ENCODE peak calls at places on chromosomes 6 and 20, in six cellular contexts. One of them, this sample, is unnamed.

GRCh38 chr6:53768636-53769035 is 26.2 kb upstream of the LRRC1 start:
- DNase-seq in suprapubic skin: no peak
- DNase-seq in transverse colon: no peak
- DNase-seq in tibial nerve: no peak
- DNase-seq in HCT116: no peak
- DNase-seq in HepG2: no peak
- DNase-seq in this sample: no peak

GRCh38 chr20:57678340-57678739 is 31.5 kb downstream of the PMEPA1 start:
- DNase-seq in transverse colon: peak
- DNase-seq in HepG2: no peak
- DNase-seq in suprapubic skin: no peak
- DNase-seq in HCT116: no peak
- DNase-seq in tibial nerve: no peak
- DNase-seq in this sample: no peak

GRCh38 chr20:6265204-6265904 is 142.5 kb upstream of the FERMT1 start:
- DNase-seq in tibial nerve: no peak
- DNase-seq in transverse colon: no peak
- DNase-seq in suprapubic skin: no peak
- DNase-seq in HCT116: peak
- DNase-seq in HepG2: peak
- DNase-seq in this sample: peak

GRCh38 chr20:44990425-44990824 is 24.1 kb downstream of the STK4 start:
- DNase-seq in transverse colon: no peak
- DNase-seq in tibial nerve: no peak
- DNase-seq in HCT116: no peak
- DNase-seq in HepG2: no peak
- DNase-seq in suprapubic skin: no peak
- DNase-seq in this sample: no peak

GRCh38 chr6:49651239-49651638 is 14.6 kb upstream of the RHAG start:
- DNase-seq in HepG2: no peak
- DNase-seq in transverse colon: no peak
- DNase-seq in HCT116: no peak
- DNase-seq in suprapubic skin: no peak
- DNase-seq in tibial nerve: no peak
- DNase-seq in this sample: no peak

GRCh38 chr20:58718121-58718563 is 25.5 kb downstream of the NPEPL1 start:
- DNase-seq in transverse colon: peak
- DNase-seq in suprapubic skin: peak
- DNase-seq in tibial nerve: no peak
- DNase-seq in HCT116: no peak
- DNase-seq in HepG2: no peak
- DNase-seq in this sample: no peak

GRCh38 chr20:45098096-45098773 is 2.7 kb downstream of the KCNS1 start:
- DNase-seq in transverse colon: no peak
- DNase-seq in suprapubic skin: no peak
- DNase-seq in tibial nerve: no peak
- DNase-seq in HCT116: no peak
- DNase-seq in HepG2: no peak
- DNase-seq in this sample: peak

GRCh38 chr20:57638173-57638894 is 18.1 kb upstream of the ZBP1 start:
- DNase-seq in transverse colon: no peak
- DNase-seq in tibial nerve: no peak
- DNase-seq in HCT116: no peak
- DNase-seq in suprapubic skin: no peak
- DNase-seq in HepG2: no peak
- DNase-seq in this sample: no peak

GRCh38 chr6:44416103-44416502 is 28.6 kb downstream of the CDC5L start:
- DNase-seq in tibial nerve: no peak
- DNase-seq in transverse colon: no peak
- DNase-seq in HepG2: peak
- DNase-seq in HCT116: no peak
- DNase-seq in suprapubic skin: no peak
- DNase-seq in this sample: peak

GRCh38 chr20:50338479-50339195 is 148.0 kb downstream of the CEBPB start:
- DNase-seq in transverse colon: no peak
- DNase-seq in tibial nerve: no peak
- DNase-seq in HCT116: no peak
- DNase-seq in HepG2: peak
- DNase-seq in suprapubic skin: no peak
- DNase-seq in this sample: no peak

GRCh38 chr6:41171908-41172307 is 9.0 kb upstream of the TREM2 start:
- DNase-seq in HepG2: no peak
- DNase-seq in suprapubic skin: no peak
- DNase-seq in transverse colon: no peak
- DNase-seq in HCT116: no peak
- DNase-seq in tibial nerve: no peak
- DNase-seq in this sample: no peak

GRCh38 chr6:25472314-25472713 is 179.7 kb upstream of the SCGN start:
- DNase-seq in HepG2: no peak
- DNase-seq in tibial nerve: no peak
- DNase-seq in transverse colon: no peak
- DNase-seq in suprapubic skin: no peak
- DNase-seq in HCT116: no peak
- DNase-seq in this sample: no peak

GRCh38 chr20:37915800-37916570 is 13.1 kb downstream of the VSTM2L start:
- DNase-seq in transverse colon: no peak
- DNase-seq in HCT116: no peak
- DNase-seq in tibial nerve: no peak
- DNase-seq in suprapubic skin: no peak
- DNase-seq in HepG2: peak
- DNase-seq in this sample: no peak

GRCh38 chr6:166597711-166598440 is 11.4 kb upstream of the RAMACL start:
- DNase-seq in HCT116: no peak
- DNase-seq in transverse colon: no peak
- DNase-seq in HepG2: no peak
- DNase-seq in suprapubic skin: no peak
- DNase-seq in tibial nerve: no peak
- DNase-seq in this sample: no peak

GRCh38 chr6:166595949-166596348 is 9.5 kb upstream of the RAMACL start:
- DNase-seq in transverse colon: no peak
- DNase-seq in HepG2: no peak
- DNase-seq in tibial nerve: no peak
- DNase-seq in suprapubic skin: no peak
- DNase-seq in HCT116: no peak
- DNase-seq in this sample: no peak

GRCh38 chr6:166592818-166593217 is 6.3 kb upstream of the RAMACL start:
- DNase-seq in suprapubic skin: no peak
- DNase-seq in tibial nerve: no peak
- DNase-seq in transverse colon: no peak
- DNase-seq in HepG2: no peak
- DNase-seq in HCT116: no peak
- DNase-seq in this sample: no peak

GRCh38 chr6:166596741-166597507 is 10.4 kb upstream of the RAMACL start:
- DNase-seq in HCT116: no peak
- DNase-seq in suprapubic skin: no peak
- DNase-seq in transverse colon: no peak
- DNase-seq in tibial nerve: no peak
- DNase-seq in HepG2: no peak
- DNase-seq in this sample: no peak

DNA sequence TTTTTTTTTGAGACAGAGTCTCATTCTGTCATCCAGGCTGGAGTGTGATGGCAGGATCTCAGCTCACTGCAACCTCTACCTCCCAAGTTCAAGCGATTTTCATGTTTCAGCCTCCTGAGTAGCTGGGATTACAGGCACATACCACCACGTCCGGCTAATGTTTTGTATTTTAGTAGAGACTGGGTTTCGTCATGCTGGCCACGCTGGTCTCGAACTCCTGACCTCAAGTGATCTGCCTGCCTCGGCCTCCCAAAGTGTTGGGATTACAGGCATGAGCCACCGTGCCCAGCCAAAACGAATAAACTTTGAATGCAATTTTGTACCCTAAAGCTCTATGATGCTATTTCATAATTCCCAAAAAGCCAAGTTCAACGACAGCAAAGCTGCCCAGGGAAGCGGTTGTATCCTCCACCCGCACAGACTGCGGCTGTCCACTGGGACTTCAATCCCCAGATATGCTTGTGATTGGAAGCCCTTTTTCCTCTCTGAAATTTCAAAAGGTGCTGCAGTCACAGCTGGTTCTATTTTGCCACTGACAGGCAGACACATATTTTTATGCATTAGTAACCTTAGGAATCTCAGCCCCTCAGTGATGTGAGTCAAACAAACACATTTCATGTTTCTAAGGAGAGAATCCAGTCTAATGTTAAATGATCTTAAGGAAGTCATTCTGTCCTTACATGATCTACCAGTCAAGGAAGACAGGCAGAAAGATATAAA is 8.7 kb upstream of the RAMACL start:
- DNase-seq in HCT116: no peak
- DNase-seq in transverse colon: no peak
- DNase-seq in suprapubic skin: no peak
- DNase-seq in HepG2: no peak
- DNase-seq in tibial nerve: no peak
- DNase-seq in this sample: no peak
- TF ChIP-seq POLR2A in HCT116: no peak
- TF ChIP-seq POLR2A in transverse colon: no peak
- TF ChIP-seq POLR2A in suprapubic skin: no peak
- TF ChIP-seq POLR2A in HepG2: no peak
- TF ChIP-seq POLR2A in tibial nerve: no peak
- TF ChIP-seq POLR2A in this sample: no peak

DNA sequence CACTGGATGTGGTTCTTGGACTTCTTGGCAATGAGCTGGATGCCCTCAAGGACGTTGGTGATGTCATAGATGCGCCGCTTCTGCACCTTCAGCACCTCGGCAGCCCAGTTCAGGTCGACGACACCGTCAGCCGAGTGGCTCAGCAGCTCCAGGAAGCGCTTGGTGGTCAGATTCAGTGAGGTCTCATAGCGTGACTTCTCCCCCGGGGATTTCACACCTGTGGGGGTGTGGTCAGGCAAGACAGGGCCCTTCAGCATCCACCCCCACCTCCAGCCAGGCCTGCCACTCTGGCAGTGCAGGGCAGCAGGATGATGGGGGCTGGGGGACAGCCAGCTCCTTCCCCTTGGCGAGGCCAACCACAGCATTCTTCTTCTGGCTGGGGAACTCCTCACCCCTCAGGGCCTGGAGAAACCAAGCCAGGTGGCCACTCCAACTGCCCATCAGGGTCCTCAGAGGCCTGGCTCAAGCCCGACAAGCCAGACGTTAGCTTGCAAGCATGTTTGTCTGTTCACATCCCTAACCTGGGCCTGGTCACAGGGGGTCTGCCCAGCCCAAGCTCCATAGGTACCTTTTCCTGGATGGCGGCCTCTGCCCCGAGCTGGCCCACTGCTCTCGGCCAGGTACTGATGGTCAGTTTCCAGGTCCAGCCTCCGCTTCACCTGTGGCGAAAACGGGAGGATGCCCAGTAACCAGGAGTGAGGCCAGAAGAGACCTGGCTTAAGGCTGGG is 5.7 kb upstream of the NECAB3 start:
- DNase-seq in tibial nerve: no peak
- DNase-seq in transverse colon: no peak
- DNase-seq in suprapubic skin: no peak
- DNase-seq in HCT116: no peak
- DNase-seq in HepG2: no peak
- DNase-seq in this sample: no peak
- TF ChIP-seq POLR2A in tibial nerve: no peak
- TF ChIP-seq POLR2A in transverse colon: no peak
- TF ChIP-seq POLR2A in suprapubic skin: no peak
- TF ChIP-seq POLR2A in HCT116: no peak
- TF ChIP-seq POLR2A in HepG2: no peak
- TF ChIP-seq POLR2A in this sample: no peak

GRCh38 chr6:15039136-15039535 is 206.7 kb upstream of the JARID2 start:
- DNase-seq in tibial nerve: no peak
- DNase-seq in HepG2: no peak
- DNase-seq in transverse colon: no peak
- DNase-seq in suprapubic skin: no peak
- DNase-seq in HCT116: no peak
- DNase-seq in this sample: no peak

GRCh38 chr6:15033850-15034203 is 212.0 kb upstream of the JARID2 start:
- DNase-seq in HepG2: no peak
- DNase-seq in suprapubic skin: no peak
- DNase-seq in tibial nerve: no peak
- DNase-seq in HCT116: no peak
- DNase-seq in transverse colon: no peak
- DNase-seq in this sample: no peak

GRCh38 chr6:15038013-15038791 is 207.7 kb upstream of the JARID2 start:
- DNase-seq in suprapubic skin: no peak
- DNase-seq in tibial nerve: no peak
- DNase-seq in HCT116: no peak
- DNase-seq in HepG2: no peak
- DNase-seq in transverse colon: no peak
- DNase-seq in this sample: no peak

GRCh38 chr6:15037253-15037652 is 208.6 kb upstream of the JARID2 start:
- DNase-seq in transverse colon: no peak
- DNase-seq in suprapubic skin: no peak
- DNase-seq in HCT116: no peak
- DNase-seq in HepG2: no peak
- DNase-seq in tibial nerve: no peak
- DNase-seq in this sample: no peak

DNA sequence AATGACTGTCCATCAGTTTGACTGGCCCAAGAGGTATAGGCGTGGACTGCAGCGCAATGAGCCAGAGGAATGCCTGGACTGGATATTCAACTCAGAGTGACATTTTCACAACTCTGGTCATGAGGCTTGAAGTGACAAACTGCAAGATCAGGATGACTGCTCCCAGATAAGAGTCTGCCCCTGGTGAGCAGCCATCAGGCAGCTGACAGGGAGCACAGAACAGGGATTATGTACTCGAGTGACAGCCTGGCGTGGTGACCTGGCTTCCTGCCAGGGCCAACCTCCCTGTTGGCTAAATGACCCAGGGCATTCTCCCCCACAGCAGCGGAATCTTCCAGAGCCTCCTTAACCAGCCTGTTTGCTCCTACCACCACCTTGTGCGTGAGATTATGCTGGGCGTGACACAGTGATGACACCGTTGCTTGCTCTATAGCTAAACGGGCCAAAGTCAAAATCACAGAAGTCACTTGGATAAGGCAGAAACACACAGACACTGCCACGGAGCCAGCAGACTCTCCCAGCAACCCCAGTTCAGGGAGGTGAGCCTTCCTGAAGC is 209.1 kb upstream of the JARID2 start:
- DNase-seq in HCT116: no peak
- DNase-seq in tibial nerve: peak
- DNase-seq in suprapubic skin: peak
- DNase-seq in transverse colon: peak
- DNase-seq in HepG2: peak
- DNase-seq in this sample: no peak
- TF ChIP-seq POLR2A in HCT116: no peak
- TF ChIP-seq POLR2A in tibial nerve: no peak
- TF ChIP-seq POLR2A in suprapubic skin: no peak
- TF ChIP-seq POLR2A in transverse colon: no peak
- TF ChIP-seq POLR2A in HepG2: no peak
- TF ChIP-seq POLR2A in this sample: no peak

GRCh38 chr6:157381631-157382621 is 936 bp downstream of the ZDHHC14 start:
- DNase-seq in HepG2: peak
- DNase-seq in suprapubic skin: peak
- DNase-seq in tibial nerve: peak
- DNase-seq in transverse colon: peak
- DNase-seq in HCT116: no peak
- DNase-seq in this sample: peak

GRCh38 chr6:157380458-157380778 is 572 bp upstream of the ZDHHC14 start:
- DNase-seq in tibial nerve: no peak
- DNase-seq in HCT116: no peak
- DNase-seq in HepG2: no peak
- DNase-seq in suprapubic skin: no peak
- DNase-seq in transverse colon: no peak
- DNase-seq in this sample: no peak

GRCh38 chr6:157383471-157383870 is 2.5 kb downstream of the ZDHHC14 start:
- DNase-seq in tibial nerve: no peak
- DNase-seq in transverse colon: no peak
- DNase-seq in HCT116: no peak
- DNase-seq in HepG2: no peak
- DNase-seq in suprapubic skin: no peak
- DNase-seq in this sample: no peak

GRCh38 chr6:157379656-157380457 is 1.1 kb upstream of the ZDHHC14 start:
- DNase-seq in suprapubic skin: peak
- DNase-seq in tibial nerve: peak
- DNase-seq in transverse colon: peak
- DNase-seq in HCT116: peak
- DNase-seq in HepG2: peak
- DNase-seq in this sample: peak

GRCh38 chr6:157380779-157381561 is at the start of gene ZDHHC14:
- DNase-seq in transverse colon: peak
- DNase-seq in HepG2: peak
- DNase-seq in suprapubic skin: peak
- DNase-seq in HCT116: peak
- DNase-seq in tibial nerve: peak
- DNase-seq in this sample: peak
- TF ChIP-seq POLR2A in transverse colon: peak
- TF ChIP-seq POLR2A in HepG2: no peak
- TF ChIP-seq POLR2A in suprapubic skin: peak
- TF ChIP-seq POLR2A in HCT116: peak
- TF ChIP-seq POLR2A in tibial nerve: peak
- TF ChIP-seq POLR2A in this sample: peak

This sample was measured in endothelial cell of umbilical vein.